ENCODE peak calls at places on chromosome 2, in four cellular contexts. X is upper lobe of right lung, M is GM06990, J is cardiac fibroblast. I is an unnamed sample.

GRCh38 chr2:160278101-160278888 is 78.2 kb upstream of the ITGB6 start:
- DNase-seq in X (no peak), M (no peak), J (no peak), I (no peak)

GRCh38 chr2:239260546-239261327 is 140.1 kb downstream of the HDAC4 start:
- DNase-seq in X (no peak), M (no peak), J (no peak), I (no peak)

GRCh38 chr2:104658149-104658839 is 195.6 kb upstream of the POU3F3 start:
- DNase-seq in X (peak; percentile 73), M (no peak), J (no peak), I (no peak)

GRCh38 chr2:101302016-101302415 is 6.5 kb downstream of the RNF149 start:
- DNase-seq in X (no peak), M (no peak), J (no peak), I (no peak)

GRCh38 chr2:164717000-164717597 is 95.8 kb upstream of the GRB14 start:
- DNase-seq in X (no peak), M (no peak), J (peak; percentile 60), I (no peak)

GRCh38 chr2:74439373-74440004 is 2.2 kb downstream of the RTKN start:
- DNase-seq in X (no peak), M (no peak), J (no peak), I (no peak)

GRCh38 chr2:128591841-128592822 is 273.5 kb upstream of the HS6ST1 start:
- DNase-seq in X (peak; percentile 31), M (no peak), J (no peak), I (no peak)

GRCh38 chr2:118059919-118060478 is 28.3 kb upstream of the INSIG2 start:
- DNase-seq in X (no peak), M (peak; percentile 45), J (peak; percentile 72), I (peak; percentile 43)

GRCh38 chr2:102235491-102235890 is 48.7 kb downstream of the IL1RL2 start:
- DNase-seq in X (no peak), M (no peak), J (peak; percentile 33), I (no peak)

GRCh38 chr2:27078267-27079194 is at the start of gene EMILIN1:
- DNase-seq in X (peak; percentile 78), M (no peak), J (peak; percentile 98), I (no peak)

GRCh38 chr2:78985558-78985957 is 39.9 kb upstream of the REG3G start:
- DNase-seq in X (no peak), M (no peak), J (no peak), I (no peak)

GRCh38 chr2:168396131-168396530 is 59.9 kb upstream of the CERS6 start:
- DNase-seq in X (no peak), M (no peak), J (peak; percentile 14), I (no peak)

GRCh38 chr2:10964076-10964812 is 52.5 kb downstream of the KCNF1 start:
- DNase-seq in X (no peak), M (no peak), J (no peak), I (no peak)

GRCh38 chr2:178449700-178450573 is 1.0 kb downstream of the PRKRA start:
- DNase-seq in X (no peak), M (no peak), J (no peak), I (peak; percentile 44)

GRCh38 chr2:132651115-132652099 is 18.6 kb downstream of the LYPD1 start:
- DNase-seq in X (no peak), M (no peak), J (no peak), I (no peak)

GRCh38 chr2:32422133-32422532 is 65.3 kb downstream of the BIRC6 start:
- DNase-seq in X (no peak), M (no peak), J (no peak), I (no peak)

GRCh38 chr2:172100080-172101007 is 2.4 kb downstream of the DLX2 start:
- DNase-seq in X (no peak), M (no peak), J (no peak), I (no peak)

GRCh38 chr2:200448460-200448859 is 61.4 kb downstream of the KCTD18 start:
- DNase-seq in X (no peak), M (no peak), J (no peak), I (no peak)

GRCh38 chr2:131014141-131014540 is 79.1 kb downstream of the FAM168B start:
- DNase-seq in X (no peak), M (no peak), J (no peak), I (no peak)

GRCh38 chr2:133063792-133064191 is 393.8 kb upstream of the LYPD1 start:
- DNase-seq in X (no peak), M (no peak), J (peak; percentile 5), I (no peak)

GRCh38 chr2:119468154-119468955 is 36.7 kb downstream of the TMEM37 start:
- DNase-seq in X (no peak), M (no peak), J (no peak), I (no peak)

GRCh38 chr2:158457826-158458616 is 1.3 kb downstream of the PKP4 start:
- DNase-seq in X (peak; percentile 91), M (peak; percentile 85), J (peak; percentile 60), I (no peak)

GRCh38 chr2:146576301-146576700 is 1268.5 kb upstream of the ACVR2A start:
- DNase-seq in X (no peak), M (no peak), J (peak; percentile 41), I (no peak)

GRCh38 chr2:9739508-9739907 is 103.8 kb upstream of the TAF1B start:
- DNase-seq in X (peak; percentile 77), M (peak; percentile 51), J (peak; percentile 54), I (no peak)

GRCh38 chr2:33597026-33597425 is 2.1 kb downstream of the FAM98A start:
- DNase-seq in X (no peak), M (no peak), J (no peak), I (no peak)

GRCh38 chr2:192749606-192750200 is 555.0 kb upstream of the TMEFF2 start:
- DNase-seq in X (no peak), M (no peak), J (peak; percentile 5), I (no peak)

GRCh38 chr2:230690439-230690838 is 22.2 kb upstream of the CAB39 start:
- DNase-seq in X (peak; percentile 78), M (no peak), J (peak; percentile 83), I (no peak)

GRCh38 chr2:106030287-106031268 is 163.5 kb downstream of the UXS1 start:
- DNase-seq in X (no peak), M (no peak), J (peak; percentile 96), I (no peak)

GRCh38 chr2:234257859-234258561 is 207.5 kb downstream of the SPP2 start:
- DNase-seq in X (no peak), M (no peak), J (peak; percentile 95), I (no peak)

GRCh38 chr2:235389626-235390025 is 104.2 kb upstream of the AGAP1 start:
- DNase-seq in X (no peak), M (no peak), J (no peak), I (no peak)

GRCh38 chr2:120923426-120923825 is 187.8 kb downstream of the GLI2 start:
- DNase-seq in X (no peak), M (no peak), J (no peak), I (no peak)

GRCh38 chr2:109349555-109350430 is 220.8 kb downstream of the SH3RF3 start:
- DNase-seq in X (peak; percentile 53), M (no peak), J (no peak), I (no peak)

GRCh38 chr2:101981484-101981883 is 10.3 kb upstream of the IL1R2 start:
- DNase-seq in X (no peak), M (no peak), J (peak; percentile 15), I (no peak)

GRCh38 chr2:209663149-209663548 is 108.5 kb upstream of the UNC80 start:
- DNase-seq in X (no peak), M (no peak), J (peak; percentile 21), I (no peak)

GRCh38 chr2:224023188-224023587 is 15.9 kb downstream of the SERPINE2 start:
- DNase-seq in X (no peak), M (no peak), J (peak; percentile 26), I (no peak)

GRCh38 chr2:227867386-227867785 is 4.0 kb upstream of the DAW1 start:
- DNase-seq in X (no peak), M (no peak), J (no peak), I (no peak)

GRCh38 chr2:227872676-227873075 is 1.2 kb downstream of the DAW1 start:
- DNase-seq in X (no peak), M (no peak), J (no peak), I (no peak)

GRCh38 chr2:227876536-227876882 is 5.1 kb downstream of the DAW1 start:
- DNase-seq in X (no peak), M (no peak), J (no peak), I (no peak)

GRCh38 chr2:227870710-227871374 is 589 bp upstream of the DAW1 start:
- DNase-seq in X (no peak), M (no peak), J (peak; percentile 93), I (no peak)

DNA sequence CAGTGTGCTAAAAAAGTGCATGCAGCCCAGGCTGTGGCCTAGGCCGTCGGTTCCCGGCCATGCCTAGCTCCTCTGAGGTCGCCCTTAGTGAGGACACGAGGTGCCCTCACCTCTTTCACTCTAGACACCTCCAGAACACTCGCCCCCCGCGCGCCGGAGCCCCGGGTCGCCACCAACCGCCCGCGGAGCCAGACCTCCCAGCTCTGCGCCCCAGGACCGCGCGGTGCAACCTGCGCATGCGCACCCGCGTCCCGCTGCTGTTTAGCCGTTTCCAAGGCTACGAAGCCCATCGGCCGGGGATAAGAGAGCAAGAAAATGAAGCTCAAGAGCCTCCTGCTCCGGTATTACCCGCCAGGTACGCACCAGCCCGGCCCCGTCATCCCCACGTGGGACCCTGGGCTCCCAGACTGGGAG is at the start of gene DAW1:
- DNase-seq in X (peak; percentile 84), M (peak; percentile 71), J (peak; percentile 89), I (no peak)
- H3K4me3 ChIP-seq in X (peak within 1 kb of the TSS; percentile 36), M (no peak within 1 kb of the TSS), J (peak within 1 kb of the TSS; percentile 39), I (no peak within 1 kb of the TSS)

GRCh38 chr2:112276954-112277353 is 1.6 kb downstream of the ZC3H6 start:
- DNase-seq in X (no peak), M (no peak), J (no peak), I (no peak)
- H3K4me3 ChIP-seq in X (peak overlapping the region; percentile 88), M (no peak overlapping the region), J (no peak overlapping the region), I (no peak overlapping the region)

GRCh38 chr2:16664052-16664731 is 1.4 kb downstream of the CYRIA start:
- DNase-seq in X (no peak), M (peak; percentile 35), J (peak; percentile 87), I (no peak)

GRCh38 chr2:16663121-16663905 is 2.3 kb downstream of the CYRIA start:
- DNase-seq in X (no peak), M (peak; percentile 32), J (no peak), I (no peak)

GRCh38 chr2:16665746-16666452 is at the start of gene CYRIA:
- DNase-seq in X (peak; percentile 85), M (peak; percentile 55), J (peak; percentile 40), I (no peak)

GRCh38 chr2:16664809-16665745 is 557 bp downstream of the CYRIA start:
- DNase-seq in X (no peak), M (no peak), J (no peak), I (no peak)

DNA sequence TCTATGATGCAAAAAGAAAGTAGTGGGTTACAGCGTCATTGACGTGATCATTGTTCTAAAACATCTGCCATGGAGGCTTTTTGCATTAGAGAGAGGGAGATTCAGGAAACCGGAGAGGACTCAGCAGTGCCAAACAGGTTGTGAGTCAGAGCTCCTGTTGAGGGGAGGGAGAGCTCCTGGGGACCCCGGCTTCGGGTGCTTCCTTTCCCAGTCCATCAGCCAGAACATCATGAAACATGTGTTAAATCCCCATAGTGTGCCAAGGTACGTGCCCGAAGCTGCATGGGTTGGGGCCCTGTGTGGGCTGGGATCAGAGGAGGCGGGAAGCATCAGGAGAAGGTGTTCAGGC is 793 bp upstream of the CYRIA start:
- DNase-seq in X (no peak), M (peak; percentile 34), J (peak; percentile 80), I (no peak)
- H3K4me3 ChIP-seq in X (peak overlapping the region; percentile 52), M (no peak overlapping the region), J (peak overlapping the region; percentile 57), I (no peak overlapping the region)

GRCh38 chr2:173448938-173449471 is 94.3 kb downstream of the CDCA7 start:
- DNase-seq in X (peak; percentile 79), M (peak; percentile 72), J (peak; percentile 87), I (peak; percentile 76)
- H3K4me3 ChIP-seq in X (no peak overlapping the region), M (peak overlapping the region; percentile 43), J (peak overlapping the region; percentile 39), I (peak overlapping the region; percentile 43)

I was measured in GM12864.